ENCODE peak calls at places on chromosomes 13 and 19, in nine cellular contexts. One of them, this sample, is unnamed.

GRCh38 chr13:20684535-20684934 is 19.0 kb upstream of the IL17D start:
- DNase-seq in AG09319: no peak
- DNase-seq in activated CD4-positive, alpha-beta T cell treated with anti-CD3 and anti-CD28 coated beads for 24 hours: no peak
- DNase-seq in dorsolateral prefrontal cortex: no peak
- DNase-seq in stimulated activated CD8-positive, alpha-beta memory T cell treated with anti-CD3 and anti-CD28 coated beads, Interleukin-7, amount 100 ng/mL, for 48 hours: no peak
- DNase-seq in NCI-H774: no peak
- DNase-seq in stimulated activated CD4-positive, alpha-beta T cell treated with anti-CD3 and anti-CD28 coated beads, TNF-alpha, amount 100 ng/mL, for 4 hours: no peak
- DNase-seq in C1 segment of cervical spinal cord: no peak
- DNase-seq in activated naive CD8-positive, alpha-beta T cell treated with anti-CD3 and anti-CD28 coated beads for 36 hours: no peak
- DNase-seq in this sample: no peak

GRCh38 chr19:40662925-40663711 is 27.3 kb downstream of the NUMBL start:
- DNase-seq in AG09319: peak
- DNase-seq in activated CD4-positive, alpha-beta T cell treated with anti-CD3 and anti-CD28 coated beads for 24 hours: peak
- DNase-seq in dorsolateral prefrontal cortex: peak
- DNase-seq in stimulated activated CD8-positive, alpha-beta memory T cell treated with anti-CD3 and anti-CD28 coated beads, Interleukin-7, amount 100 ng/mL, for 48 hours: peak
- DNase-seq in NCI-H774: peak
- DNase-seq in stimulated activated CD4-positive, alpha-beta T cell treated with anti-CD3 and anti-CD28 coated beads, TNF-alpha, amount 100 ng/mL, for 4 hours: peak
- DNase-seq in C1 segment of cervical spinal cord: peak
- DNase-seq in activated naive CD8-positive, alpha-beta T cell treated with anti-CD3 and anti-CD28 coated beads for 36 hours: peak
- DNase-seq in this sample: peak

GRCh38 chr19:38201731-38202130 is 22.3 kb downstream of the DPF1 start:
- DNase-seq in AG09319: no peak
- DNase-seq in activated CD4-positive, alpha-beta T cell treated with anti-CD3 and anti-CD28 coated beads for 24 hours: no peak
- DNase-seq in dorsolateral prefrontal cortex: no peak
- DNase-seq in stimulated activated CD8-positive, alpha-beta memory T cell treated with anti-CD3 and anti-CD28 coated beads, Interleukin-7, amount 100 ng/mL, for 48 hours: no peak
- DNase-seq in NCI-H774: no peak
- DNase-seq in stimulated activated CD4-positive, alpha-beta T cell treated with anti-CD3 and anti-CD28 coated beads, TNF-alpha, amount 100 ng/mL, for 4 hours: no peak
- DNase-seq in C1 segment of cervical spinal cord: no peak
- DNase-seq in activated naive CD8-positive, alpha-beta T cell treated with anti-CD3 and anti-CD28 coated beads for 36 hours: no peak
- DNase-seq in this sample: no peak

GRCh38 chr19:33139165-33139564 is 7.3 kb downstream of the WDR88 start:
- DNase-seq in AG09319: no peak
- DNase-seq in activated CD4-positive, alpha-beta T cell treated with anti-CD3 and anti-CD28 coated beads for 24 hours: no peak
- DNase-seq in dorsolateral prefrontal cortex: no peak
- DNase-seq in stimulated activated CD8-positive, alpha-beta memory T cell treated with anti-CD3 and anti-CD28 coated beads, Interleukin-7, amount 100 ng/mL, for 48 hours: no peak
- DNase-seq in NCI-H774: no peak
- DNase-seq in stimulated activated CD4-positive, alpha-beta T cell treated with anti-CD3 and anti-CD28 coated beads, TNF-alpha, amount 100 ng/mL, for 4 hours: no peak
- DNase-seq in C1 segment of cervical spinal cord: no peak
- DNase-seq in activated naive CD8-positive, alpha-beta T cell treated with anti-CD3 and anti-CD28 coated beads for 36 hours: no peak
- DNase-seq in this sample: no peak

GRCh38 chr19:5837768-5838364 is 1.6 kb downstream of the FUT6 start:
- DNase-seq in AG09319: no peak
- DNase-seq in activated CD4-positive, alpha-beta T cell treated with anti-CD3 and anti-CD28 coated beads for 24 hours: no peak
- DNase-seq in dorsolateral prefrontal cortex: no peak
- DNase-seq in stimulated activated CD8-positive, alpha-beta memory T cell treated with anti-CD3 and anti-CD28 coated beads, Interleukin-7, amount 100 ng/mL, for 48 hours: no peak
- DNase-seq in NCI-H774: no peak
- DNase-seq in stimulated activated CD4-positive, alpha-beta T cell treated with anti-CD3 and anti-CD28 coated beads, TNF-alpha, amount 100 ng/mL, for 4 hours: no peak
- DNase-seq in C1 segment of cervical spinal cord: no peak
- DNase-seq in activated naive CD8-positive, alpha-beta T cell treated with anti-CD3 and anti-CD28 coated beads for 36 hours: no peak
- DNase-seq in this sample: no peak

GRCh38 chr19:17479325-17479791 is 9.0 kb downstream of the SLC27A1 start:
- DNase-seq in AG09319: no peak
- DNase-seq in activated CD4-positive, alpha-beta T cell treated with anti-CD3 and anti-CD28 coated beads for 24 hours: no peak
- DNase-seq in dorsolateral prefrontal cortex: no peak
- DNase-seq in stimulated activated CD8-positive, alpha-beta memory T cell treated with anti-CD3 and anti-CD28 coated beads, Interleukin-7, amount 100 ng/mL, for 48 hours: no peak
- DNase-seq in NCI-H774: no peak
- DNase-seq in stimulated activated CD4-positive, alpha-beta T cell treated with anti-CD3 and anti-CD28 coated beads, TNF-alpha, amount 100 ng/mL, for 4 hours: no peak
- DNase-seq in C1 segment of cervical spinal cord: peak
- DNase-seq in activated naive CD8-positive, alpha-beta T cell treated with anti-CD3 and anti-CD28 coated beads for 36 hours: no peak
- DNase-seq in this sample: no peak

GRCh38 chr13:72737033-72737432 is 9.3 kb downstream of the BORA start:
- DNase-seq in AG09319: no peak
- DNase-seq in activated CD4-positive, alpha-beta T cell treated with anti-CD3 and anti-CD28 coated beads for 24 hours: no peak
- DNase-seq in dorsolateral prefrontal cortex: no peak
- DNase-seq in stimulated activated CD8-positive, alpha-beta memory T cell treated with anti-CD3 and anti-CD28 coated beads, Interleukin-7, amount 100 ng/mL, for 48 hours: no peak
- DNase-seq in NCI-H774: no peak
- DNase-seq in stimulated activated CD4-positive, alpha-beta T cell treated with anti-CD3 and anti-CD28 coated beads, TNF-alpha, amount 100 ng/mL, for 4 hours: no peak
- DNase-seq in C1 segment of cervical spinal cord: no peak
- DNase-seq in activated naive CD8-positive, alpha-beta T cell treated with anti-CD3 and anti-CD28 coated beads for 36 hours: no peak
- DNase-seq in this sample: no peak

GRCh38 chr19:1621021-1621420 is 15.8 kb upstream of the UQCR11 start:
- DNase-seq in AG09319: no peak
- DNase-seq in activated CD4-positive, alpha-beta T cell treated with anti-CD3 and anti-CD28 coated beads for 24 hours: no peak
- DNase-seq in dorsolateral prefrontal cortex: no peak
- DNase-seq in stimulated activated CD8-positive, alpha-beta memory T cell treated with anti-CD3 and anti-CD28 coated beads, Interleukin-7, amount 100 ng/mL, for 48 hours: no peak
- DNase-seq in NCI-H774: no peak
- DNase-seq in stimulated activated CD4-positive, alpha-beta T cell treated with anti-CD3 and anti-CD28 coated beads, TNF-alpha, amount 100 ng/mL, for 4 hours: no peak
- DNase-seq in C1 segment of cervical spinal cord: no peak
- DNase-seq in activated naive CD8-positive, alpha-beta T cell treated with anti-CD3 and anti-CD28 coated beads for 36 hours: no peak
- DNase-seq in this sample: no peak

GRCh38 chr13:76711515-76712182 is 174.6 kb downstream of the KCTD12 start:
- DNase-seq in AG09319: peak
- DNase-seq in activated CD4-positive, alpha-beta T cell treated with anti-CD3 and anti-CD28 coated beads for 24 hours: no peak
- DNase-seq in dorsolateral prefrontal cortex: no peak
- DNase-seq in stimulated activated CD8-positive, alpha-beta memory T cell treated with anti-CD3 and anti-CD28 coated beads, Interleukin-7, amount 100 ng/mL, for 48 hours: no peak
- DNase-seq in NCI-H774: no peak
- DNase-seq in stimulated activated CD4-positive, alpha-beta T cell treated with anti-CD3 and anti-CD28 coated beads, TNF-alpha, amount 100 ng/mL, for 4 hours: no peak
- DNase-seq in C1 segment of cervical spinal cord: no peak
- DNase-seq in activated naive CD8-positive, alpha-beta T cell treated with anti-CD3 and anti-CD28 coated beads for 36 hours: no peak
- DNase-seq in this sample: no peak

GRCh38 chr13:71030789-71031188 is 836.2 kb downstream of the DACH1 start:
- DNase-seq in AG09319: no peak
- DNase-seq in activated CD4-positive, alpha-beta T cell treated with anti-CD3 and anti-CD28 coated beads for 24 hours: no peak
- DNase-seq in dorsolateral prefrontal cortex: no peak
- DNase-seq in stimulated activated CD8-positive, alpha-beta memory T cell treated with anti-CD3 and anti-CD28 coated beads, Interleukin-7, amount 100 ng/mL, for 48 hours: no peak
- DNase-seq in NCI-H774: no peak
- DNase-seq in stimulated activated CD4-positive, alpha-beta T cell treated with anti-CD3 and anti-CD28 coated beads, TNF-alpha, amount 100 ng/mL, for 4 hours: no peak
- DNase-seq in C1 segment of cervical spinal cord: no peak
- DNase-seq in activated naive CD8-positive, alpha-beta T cell treated with anti-CD3 and anti-CD28 coated beads for 36 hours: no peak
- DNase-seq in this sample: no peak

GRCh38 chr19:43675269-43675879 is 5.4 kb upstream of the PLAUR start:
- DNase-seq in AG09319: no peak
- DNase-seq in activated CD4-positive, alpha-beta T cell treated with anti-CD3 and anti-CD28 coated beads for 24 hours: no peak
- DNase-seq in dorsolateral prefrontal cortex: no peak
- DNase-seq in stimulated activated CD8-positive, alpha-beta memory T cell treated with anti-CD3 and anti-CD28 coated beads, Interleukin-7, amount 100 ng/mL, for 48 hours: no peak
- DNase-seq in NCI-H774: no peak
- DNase-seq in stimulated activated CD4-positive, alpha-beta T cell treated with anti-CD3 and anti-CD28 coated beads, TNF-alpha, amount 100 ng/mL, for 4 hours: no peak
- DNase-seq in C1 segment of cervical spinal cord: no peak
- DNase-seq in activated naive CD8-positive, alpha-beta T cell treated with anti-CD3 and anti-CD28 coated beads for 36 hours: no peak
- DNase-seq in this sample: no peak

GRCh38 chr13:83532809-83533208 is 349.5 kb downstream of the SLITRK1 start:
- DNase-seq in AG09319: no peak
- DNase-seq in activated CD4-positive, alpha-beta T cell treated with anti-CD3 and anti-CD28 coated beads for 24 hours: no peak
- DNase-seq in dorsolateral prefrontal cortex: no peak
- DNase-seq in stimulated activated CD8-positive, alpha-beta memory T cell treated with anti-CD3 and anti-CD28 coated beads, Interleukin-7, amount 100 ng/mL, for 48 hours: no peak
- DNase-seq in NCI-H774: no peak
- DNase-seq in stimulated activated CD4-positive, alpha-beta T cell treated with anti-CD3 and anti-CD28 coated beads, TNF-alpha, amount 100 ng/mL, for 4 hours: no peak
- DNase-seq in C1 segment of cervical spinal cord: no peak
- DNase-seq in activated naive CD8-positive, alpha-beta T cell treated with anti-CD3 and anti-CD28 coated beads for 36 hours: no peak
- DNase-seq in this sample: no peak

GRCh38 chr13:77571956-77572355 is 36.5 kb downstream of the SCEL start:
- DNase-seq in AG09319: no peak
- DNase-seq in activated CD4-positive, alpha-beta T cell treated with anti-CD3 and anti-CD28 coated beads for 24 hours: no peak
- DNase-seq in dorsolateral prefrontal cortex: no peak
- DNase-seq in stimulated activated CD8-positive, alpha-beta memory T cell treated with anti-CD3 and anti-CD28 coated beads, Interleukin-7, amount 100 ng/mL, for 48 hours: no peak
- DNase-seq in NCI-H774: no peak
- DNase-seq in stimulated activated CD4-positive, alpha-beta T cell treated with anti-CD3 and anti-CD28 coated beads, TNF-alpha, amount 100 ng/mL, for 4 hours: no peak
- DNase-seq in C1 segment of cervical spinal cord: no peak
- DNase-seq in activated naive CD8-positive, alpha-beta T cell treated with anti-CD3 and anti-CD28 coated beads for 36 hours: no peak
- DNase-seq in this sample: no peak

GRCh38 chr13:101487046-101487830 is 34.8 kb downstream of the ITGBL1 start:
- DNase-seq in AG09319: no peak
- DNase-seq in activated CD4-positive, alpha-beta T cell treated with anti-CD3 and anti-CD28 coated beads for 24 hours: no peak
- DNase-seq in dorsolateral prefrontal cortex: no peak
- DNase-seq in stimulated activated CD8-positive, alpha-beta memory T cell treated with anti-CD3 and anti-CD28 coated beads, Interleukin-7, amount 100 ng/mL, for 48 hours: no peak
- DNase-seq in NCI-H774: no peak
- DNase-seq in stimulated activated CD4-positive, alpha-beta T cell treated with anti-CD3 and anti-CD28 coated beads, TNF-alpha, amount 100 ng/mL, for 4 hours: no peak
- DNase-seq in C1 segment of cervical spinal cord: no peak
- DNase-seq in activated naive CD8-positive, alpha-beta T cell treated with anti-CD3 and anti-CD28 coated beads for 36 hours: no peak
- DNase-seq in this sample: no peak

GRCh38 chr13:43751624-43752023 is 35.1 kb downstream of the ENOX1 start:
- DNase-seq in AG09319: no peak
- DNase-seq in activated CD4-positive, alpha-beta T cell treated with anti-CD3 and anti-CD28 coated beads for 24 hours: no peak
- DNase-seq in dorsolateral prefrontal cortex: no peak
- DNase-seq in stimulated activated CD8-positive, alpha-beta memory T cell treated with anti-CD3 and anti-CD28 coated beads, Interleukin-7, amount 100 ng/mL, for 48 hours: no peak
- DNase-seq in NCI-H774: no peak
- DNase-seq in stimulated activated CD4-positive, alpha-beta T cell treated with anti-CD3 and anti-CD28 coated beads, TNF-alpha, amount 100 ng/mL, for 4 hours: no peak
- DNase-seq in C1 segment of cervical spinal cord: no peak
- DNase-seq in activated naive CD8-positive, alpha-beta T cell treated with anti-CD3 and anti-CD28 coated beads for 36 hours: no peak
- DNase-seq in this sample: no peak

GRCh38 chr13:39571502-39572092 is 31.4 kb downstream of the LHFPL6 start:
- DNase-seq in AG09319: no peak
- DNase-seq in activated CD4-positive, alpha-beta T cell treated with anti-CD3 and anti-CD28 coated beads for 24 hours: no peak
- DNase-seq in dorsolateral prefrontal cortex: no peak
- DNase-seq in stimulated activated CD8-positive, alpha-beta memory T cell treated with anti-CD3 and anti-CD28 coated beads, Interleukin-7, amount 100 ng/mL, for 48 hours: no peak
- DNase-seq in NCI-H774: no peak
- DNase-seq in stimulated activated CD4-positive, alpha-beta T cell treated with anti-CD3 and anti-CD28 coated beads, TNF-alpha, amount 100 ng/mL, for 4 hours: no peak
- DNase-seq in C1 segment of cervical spinal cord: no peak
- DNase-seq in activated naive CD8-positive, alpha-beta T cell treated with anti-CD3 and anti-CD28 coated beads for 36 hours: no peak
- DNase-seq in this sample: no peak

GRCh38 chr19:53183146-53183545 is 10.0 kb downstream of the ZNF665 start:
- DNase-seq in AG09319: no peak
- DNase-seq in activated CD4-positive, alpha-beta T cell treated with anti-CD3 and anti-CD28 coated beads for 24 hours: no peak
- DNase-seq in dorsolateral prefrontal cortex: no peak
- DNase-seq in stimulated activated CD8-positive, alpha-beta memory T cell treated with anti-CD3 and anti-CD28 coated beads, Interleukin-7, amount 100 ng/mL, for 48 hours: no peak
- DNase-seq in NCI-H774: no peak
- DNase-seq in stimulated activated CD4-positive, alpha-beta T cell treated with anti-CD3 and anti-CD28 coated beads, TNF-alpha, amount 100 ng/mL, for 4 hours: no peak
- DNase-seq in C1 segment of cervical spinal cord: no peak
- DNase-seq in activated naive CD8-positive, alpha-beta T cell treated with anti-CD3 and anti-CD28 coated beads for 36 hours: no peak
- DNase-seq in this sample: no peak

GRCh38 chr19:29904017-29904416 is 38.0 kb upstream of the URI1 start:
- DNase-seq in AG09319: no peak
- DNase-seq in activated CD4-positive, alpha-beta T cell treated with anti-CD3 and anti-CD28 coated beads for 24 hours: no peak
- DNase-seq in dorsolateral prefrontal cortex: no peak
- DNase-seq in stimulated activated CD8-positive, alpha-beta memory T cell treated with anti-CD3 and anti-CD28 coated beads, Interleukin-7, amount 100 ng/mL, for 48 hours: no peak
- DNase-seq in NCI-H774: no peak
- DNase-seq in stimulated activated CD4-positive, alpha-beta T cell treated with anti-CD3 and anti-CD28 coated beads, TNF-alpha, amount 100 ng/mL, for 4 hours: no peak
- DNase-seq in C1 segment of cervical spinal cord: no peak
- DNase-seq in activated naive CD8-positive, alpha-beta T cell treated with anti-CD3 and anti-CD28 coated beads for 36 hours: no peak
- DNase-seq in this sample: no peak

GRCh38 chr19:22600690-22601648 is 33.2 kb upstream of the ZNF492 start:
- DNase-seq in AG09319: no peak
- DNase-seq in activated CD4-positive, alpha-beta T cell treated with anti-CD3 and anti-CD28 coated beads for 24 hours: no peak
- DNase-seq in dorsolateral prefrontal cortex: no peak
- DNase-seq in stimulated activated CD8-positive, alpha-beta memory T cell treated with anti-CD3 and anti-CD28 coated beads, Interleukin-7, amount 100 ng/mL, for 48 hours: no peak
- DNase-seq in NCI-H774: no peak
- DNase-seq in stimulated activated CD4-positive, alpha-beta T cell treated with anti-CD3 and anti-CD28 coated beads, TNF-alpha, amount 100 ng/mL, for 4 hours: no peak
- DNase-seq in C1 segment of cervical spinal cord: no peak
- DNase-seq in activated naive CD8-positive, alpha-beta T cell treated with anti-CD3 and anti-CD28 coated beads for 36 hours: no peak
- DNase-seq in this sample: peak

GRCh38 chr13:21996049-21996448 is 325.2 kb downstream of the FGF9 start:
- DNase-seq in AG09319: no peak
- DNase-seq in activated CD4-positive, alpha-beta T cell treated with anti-CD3 and anti-CD28 coated beads for 24 hours: no peak
- DNase-seq in dorsolateral prefrontal cortex: no peak
- DNase-seq in stimulated activated CD8-positive, alpha-beta memory T cell treated with anti-CD3 and anti-CD28 coated beads, Interleukin-7, amount 100 ng/mL, for 48 hours: no peak
- DNase-seq in NCI-H774: no peak
- DNase-seq in stimulated activated CD4-positive, alpha-beta T cell treated with anti-CD3 and anti-CD28 coated beads, TNF-alpha, amount 100 ng/mL, for 4 hours: no peak
- DNase-seq in C1 segment of cervical spinal cord: no peak
- DNase-seq in activated naive CD8-positive, alpha-beta T cell treated with anti-CD3 and anti-CD28 coated beads for 36 hours: no peak
- DNase-seq in this sample: peak